ENCODE peak calls at places on chromosomes 2 and 18, in five cellular contexts. One of them, this sample, is unnamed.

GRCh38 chr2:226115102-226115831 is 684.4 kb downstream of the IRS1 start:
- DNase-seq in left ventricle myocardium inferior: no peak
- DNase-seq in stomach: no peak
- DNase-seq in HFF-Myc: peak; percentile 79
- DNase-seq in lower lobe of right lung: no peak
- DNase-seq in this sample: peak; percentile 95

GRCh38 chr2:70985956-70986355 is 7.5 kb downstream of the ANKRD53 start:
- DNase-seq in left ventricle myocardium inferior: no peak
- DNase-seq in stomach: no peak
- DNase-seq in HFF-Myc: no peak
- DNase-seq in lower lobe of right lung: no peak
- DNase-seq in this sample: no peak

GRCh38 chr2:189535433-189535832 is 45.2 kb downstream of the SLC40A1 start:
- DNase-seq in left ventricle myocardium inferior: no peak
- DNase-seq in stomach: no peak
- DNase-seq in HFF-Myc: no peak
- DNase-seq in lower lobe of right lung: no peak
- DNase-seq in this sample: no peak

GRCh38 chr18:11159844-11160243 is 10.5 kb upstream of the PIEZO2 start:
- DNase-seq in left ventricle myocardium inferior: no peak
- DNase-seq in stomach: no peak
- DNase-seq in HFF-Myc: no peak
- DNase-seq in lower lobe of right lung: no peak
- DNase-seq in this sample: no peak

GRCh38 chr2:185187421-185187820 is 551.2 kb upstream of the FSIP2 start:
- DNase-seq in left ventricle myocardium inferior: no peak
- DNase-seq in stomach: no peak
- DNase-seq in HFF-Myc: no peak
- DNase-seq in lower lobe of right lung: no peak
- DNase-seq in this sample: no peak

GRCh38 chr2:67462741-67463496 is 65.8 kb downstream of the ETAA1 start:
- DNase-seq in left ventricle myocardium inferior: no peak
- DNase-seq in stomach: no peak
- DNase-seq in HFF-Myc: no peak
- DNase-seq in lower lobe of right lung: no peak
- DNase-seq in this sample: no peak

GRCh38 chr18:25805323-25805722 is 285.1 kb downstream of the SS18 start:
- DNase-seq in left ventricle myocardium inferior: no peak
- DNase-seq in stomach: no peak
- DNase-seq in HFF-Myc: peak; percentile 90
- DNase-seq in lower lobe of right lung: no peak
- DNase-seq in this sample: peak; percentile 83

GRCh38 chr2:174336403-174337336 is 1.9 kb downstream of the SP9 start:
- DNase-seq in left ventricle myocardium inferior: no peak
- DNase-seq in stomach: no peak
- DNase-seq in HFF-Myc: no peak
- DNase-seq in lower lobe of right lung: peak; percentile 56
- DNase-seq in this sample: no peak

GRCh38 chr18:12420831-12421421 is 13.2 kb downstream of the PRELID3A start:
- DNase-seq in left ventricle myocardium inferior: no peak
- DNase-seq in stomach: no peak
- DNase-seq in HFF-Myc: no peak
- DNase-seq in lower lobe of right lung: no peak
- DNase-seq in this sample: no peak

GRCh38 chr18:46755315-46756171 is 1.3 kb downstream of the ST8SIA5 start:
- DNase-seq in left ventricle myocardium inferior: no peak
- DNase-seq in stomach: no peak
- DNase-seq in HFF-Myc: no peak
- DNase-seq in lower lobe of right lung: no peak
- DNase-seq in this sample: no peak

GRCh38 chr18:46337206-46337710 is 233.1 kb downstream of the HAUS1 start:
- DNase-seq in left ventricle myocardium inferior: no peak
- DNase-seq in stomach: no peak
- DNase-seq in HFF-Myc: no peak
- DNase-seq in lower lobe of right lung: no peak
- DNase-seq in this sample: no peak

GRCh38 chr18:53698907-53699306 is 525.6 kb downstream of the MBD2 start:
- DNase-seq in left ventricle myocardium inferior: no peak
- DNase-seq in stomach: peak; percentile 52
- DNase-seq in HFF-Myc: no peak
- DNase-seq in lower lobe of right lung: peak; percentile 44
- DNase-seq in this sample: peak; percentile 5

GRCh38 chr18:32271649-32272324 is 81.9 kb downstream of the MEP1B start:
- DNase-seq in left ventricle myocardium inferior: no peak
- DNase-seq in stomach: no peak
- DNase-seq in HFF-Myc: peak; percentile 6
- DNase-seq in lower lobe of right lung: no peak
- DNase-seq in this sample: peak; percentile 3

GRCh38 chr2:174247474-174248186 is 702 bp downstream of the OLA1 start:
- DNase-seq in left ventricle myocardium inferior: no peak
- DNase-seq in stomach: peak; percentile 45
- DNase-seq in HFF-Myc: peak; percentile 7
- DNase-seq in lower lobe of right lung: no peak
- DNase-seq in this sample: no peak

GRCh38 chr18:40789286-40789685 is 1165.7 kb upstream of the PIK3C3 start:
- DNase-seq in left ventricle myocardium inferior: no peak
- DNase-seq in stomach: no peak
- DNase-seq in HFF-Myc: no peak
- DNase-seq in lower lobe of right lung: no peak
- DNase-seq in this sample: no peak

GRCh38 chr2:1973636-1974035 is 229.3 kb upstream of the PXDN start:
- DNase-seq in left ventricle myocardium inferior: no peak
- DNase-seq in stomach: no peak
- DNase-seq in HFF-Myc: no peak
- DNase-seq in lower lobe of right lung: no peak
- DNase-seq in this sample: no peak

GRCh38 chr2:149329470-149330126 is 789 bp upstream of the LYPD6 start:
- DNase-seq in left ventricle myocardium inferior: peak; percentile 22
- DNase-seq in stomach: peak; percentile 53
- DNase-seq in HFF-Myc: peak; percentile 31
- DNase-seq in lower lobe of right lung: peak; percentile 54
- DNase-seq in this sample: no peak

GRCh38 chr2:232957607-232958211 is 55.3 kb downstream of the NGEF start:
- DNase-seq in left ventricle myocardium inferior: no peak
- DNase-seq in stomach: no peak
- DNase-seq in HFF-Myc: no peak
- DNase-seq in lower lobe of right lung: no peak
- DNase-seq in this sample: no peak

GRCh38 chr2:73984922-73985317 is 210 bp downstream of the TET3 start:
- DNase-seq in left ventricle myocardium inferior: peak; percentile 58
- DNase-seq in stomach: peak; percentile 61
- DNase-seq in HFF-Myc: no peak
- DNase-seq in lower lobe of right lung: peak; percentile 74
- DNase-seq in this sample: no peak

GRCh38 chr2:33535409-33535808 is 59.0 kb downstream of the RASGRP3 start:
- DNase-seq in left ventricle myocardium inferior: peak; percentile 58
- DNase-seq in stomach: no peak
- DNase-seq in HFF-Myc: no peak
- DNase-seq in lower lobe of right lung: no peak
- DNase-seq in this sample: no peak

GRCh38 chr2:121888189-121888557 is 132.7 kb downstream of the TSN start:
- DNase-seq in left ventricle myocardium inferior: no peak
- DNase-seq in stomach: no peak
- DNase-seq in HFF-Myc: no peak
- DNase-seq in lower lobe of right lung: no peak
- DNase-seq in this sample: no peak

GRCh38 chr2:205650450-205650849 is 31.9 kb upstream of the NRP2 start:
- DNase-seq in left ventricle myocardium inferior: no peak
- DNase-seq in stomach: no peak
- DNase-seq in HFF-Myc: peak; percentile 79
- DNase-seq in lower lobe of right lung: no peak
- DNase-seq in this sample: no peak

GRCh38 chr18:30970201-30970816 is 72.2 kb downstream of the DSC3 start:
- DNase-seq in left ventricle myocardium inferior: no peak
- DNase-seq in stomach: no peak
- DNase-seq in HFF-Myc: peak; percentile 1
- DNase-seq in lower lobe of right lung: no peak
- DNase-seq in this sample: no peak

GRCh38 chr2:207073791-207074678 is 91.7 kb downstream of the KLF7 start:
- DNase-seq in left ventricle myocardium inferior: no peak
- DNase-seq in stomach: no peak
- DNase-seq in HFF-Myc: no peak
- DNase-seq in lower lobe of right lung: no peak
- DNase-seq in this sample: no peak

GRCh38 chr18:59379772-59380530 is 20.9 kb upstream of the LMAN1 start:
- DNase-seq in left ventricle myocardium inferior: no peak
- DNase-seq in stomach: no peak
- DNase-seq in HFF-Myc: no peak
- DNase-seq in lower lobe of right lung: no peak
- DNase-seq in this sample: no peak

DNA sequence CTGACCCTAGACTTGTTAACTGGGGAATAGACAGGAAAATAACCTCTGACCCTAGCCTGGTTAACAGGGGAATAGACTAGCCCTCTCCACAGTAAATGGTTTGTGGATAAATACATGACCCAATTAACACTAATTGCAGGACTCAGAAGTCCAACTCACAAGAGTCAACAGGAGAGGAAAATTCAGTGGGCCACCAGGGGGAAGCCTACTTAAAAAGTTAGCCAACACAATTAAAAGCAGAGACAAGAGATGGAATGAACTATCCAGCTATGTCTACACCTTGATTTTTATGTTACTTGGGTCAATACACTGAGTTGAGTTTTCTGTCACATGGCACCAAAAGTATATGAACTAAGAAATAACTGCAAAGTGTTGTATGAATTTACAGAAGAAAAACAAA is 158.8 kb upstream of the SLC39A10 start:
- DNase-seq in left ventricle myocardium inferior: no peak
- DNase-seq in stomach: peak; percentile 65
- DNase-seq in HFF-Myc: no peak
- DNase-seq in lower lobe of right lung: no peak
- DNase-seq in this sample: no peak
- TF ChIP-seq CTCF in left ventricle myocardium inferior: peak; percentile 47
- TF ChIP-seq CTCF in stomach: peak; percentile 26
- TF ChIP-seq CTCF in HFF-Myc: peak; percentile 27
- TF ChIP-seq CTCF in lower lobe of right lung: peak; percentile 60
- TF ChIP-seq CTCF in this sample: no peak

GRCh38 chr2:183068561-183068960 is 10.0 kb upstream of the DUSP19 start:
- DNase-seq in left ventricle myocardium inferior: no peak
- DNase-seq in stomach: no peak
- DNase-seq in HFF-Myc: no peak
- DNase-seq in lower lobe of right lung: no peak
- DNase-seq in this sample: no peak

GRCh38 chr2:183072177-183072576 is 6.4 kb upstream of the DUSP19 start:
- DNase-seq in left ventricle myocardium inferior: no peak
- DNase-seq in stomach: no peak
- DNase-seq in HFF-Myc: no peak
- DNase-seq in lower lobe of right lung: no peak
- DNase-seq in this sample: no peak

GRCh38 chr2:183069174-183069573 is 9.4 kb upstream of the DUSP19 start:
- DNase-seq in left ventricle myocardium inferior: no peak
- DNase-seq in stomach: no peak
- DNase-seq in HFF-Myc: no peak
- DNase-seq in lower lobe of right lung: no peak
- DNase-seq in this sample: no peak

DNA sequence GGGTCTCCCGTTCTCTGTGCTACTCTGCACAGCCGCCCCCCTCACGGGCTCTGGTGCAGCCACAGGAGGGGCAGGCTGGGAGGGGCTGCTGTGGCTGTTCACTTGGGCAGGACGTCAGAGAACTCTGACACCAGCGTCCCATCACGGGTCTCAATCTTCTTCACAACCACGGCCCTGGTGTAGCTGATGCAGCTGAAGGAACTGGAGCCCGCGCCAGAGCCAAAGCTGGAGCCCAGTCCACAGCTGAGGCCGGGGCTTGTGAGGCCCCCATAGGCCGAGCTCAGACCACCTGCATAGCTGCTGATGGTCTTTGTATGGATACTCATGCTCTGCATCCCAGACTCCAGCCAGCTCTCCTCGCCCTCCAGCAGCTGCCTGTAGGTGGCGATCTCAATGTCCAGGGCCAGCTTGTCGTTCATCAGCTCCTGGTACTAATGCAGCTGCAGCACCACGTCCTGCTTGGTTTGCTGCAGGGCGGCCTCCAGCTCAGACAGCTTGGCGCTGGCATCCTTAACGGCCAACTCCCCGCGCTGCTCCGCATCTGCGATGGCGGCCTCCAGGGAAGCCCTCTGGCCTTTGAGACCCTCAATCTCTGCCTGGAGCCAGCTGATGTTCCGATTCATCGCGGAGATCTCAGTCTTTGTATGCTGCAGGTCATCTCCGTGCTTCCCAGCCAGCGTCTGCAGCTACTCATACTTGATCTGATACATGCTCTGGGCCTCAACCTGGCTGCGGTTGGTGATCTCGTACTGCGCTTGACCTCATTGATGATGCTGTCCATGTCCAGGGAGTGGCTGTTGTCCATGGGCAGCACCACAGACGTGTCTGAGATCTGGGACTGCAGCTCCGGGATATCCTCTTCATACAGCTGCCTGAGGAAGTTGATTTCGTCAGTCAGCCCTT is 7.4 kb upstream of the DUSP19 start:
- DNase-seq in left ventricle myocardium inferior: peak; percentile 35
- DNase-seq in stomach: peak; percentile 57
- DNase-seq in HFF-Myc: no peak
- DNase-seq in lower lobe of right lung: peak; percentile 56
- DNase-seq in this sample: no peak
- TF ChIP-seq CTCF in left ventricle myocardium inferior: peak; percentile 69
- TF ChIP-seq CTCF in stomach: peak; percentile 16
- TF ChIP-seq CTCF in HFF-Myc: peak; percentile 60
- TF ChIP-seq CTCF in lower lobe of right lung: peak; percentile 61
- TF ChIP-seq CTCF in this sample: peak; percentile 72

GRCh38 chr2:96241227-96241626 is 24.6 kb downstream of the TMEM127 start:
- DNase-seq in left ventricle myocardium inferior: no peak
- DNase-seq in stomach: no peak
- DNase-seq in HFF-Myc: no peak
- DNase-seq in lower lobe of right lung: no peak
- DNase-seq in this sample: no peak
- TF ChIP-seq CTCF in left ventricle myocardium inferior: no peak
- TF ChIP-seq CTCF in stomach: no peak
- TF ChIP-seq CTCF in HFF-Myc: no peak
- TF ChIP-seq CTCF in lower lobe of right lung: no peak
- TF ChIP-seq CTCF in this sample: no peak

DNA sequence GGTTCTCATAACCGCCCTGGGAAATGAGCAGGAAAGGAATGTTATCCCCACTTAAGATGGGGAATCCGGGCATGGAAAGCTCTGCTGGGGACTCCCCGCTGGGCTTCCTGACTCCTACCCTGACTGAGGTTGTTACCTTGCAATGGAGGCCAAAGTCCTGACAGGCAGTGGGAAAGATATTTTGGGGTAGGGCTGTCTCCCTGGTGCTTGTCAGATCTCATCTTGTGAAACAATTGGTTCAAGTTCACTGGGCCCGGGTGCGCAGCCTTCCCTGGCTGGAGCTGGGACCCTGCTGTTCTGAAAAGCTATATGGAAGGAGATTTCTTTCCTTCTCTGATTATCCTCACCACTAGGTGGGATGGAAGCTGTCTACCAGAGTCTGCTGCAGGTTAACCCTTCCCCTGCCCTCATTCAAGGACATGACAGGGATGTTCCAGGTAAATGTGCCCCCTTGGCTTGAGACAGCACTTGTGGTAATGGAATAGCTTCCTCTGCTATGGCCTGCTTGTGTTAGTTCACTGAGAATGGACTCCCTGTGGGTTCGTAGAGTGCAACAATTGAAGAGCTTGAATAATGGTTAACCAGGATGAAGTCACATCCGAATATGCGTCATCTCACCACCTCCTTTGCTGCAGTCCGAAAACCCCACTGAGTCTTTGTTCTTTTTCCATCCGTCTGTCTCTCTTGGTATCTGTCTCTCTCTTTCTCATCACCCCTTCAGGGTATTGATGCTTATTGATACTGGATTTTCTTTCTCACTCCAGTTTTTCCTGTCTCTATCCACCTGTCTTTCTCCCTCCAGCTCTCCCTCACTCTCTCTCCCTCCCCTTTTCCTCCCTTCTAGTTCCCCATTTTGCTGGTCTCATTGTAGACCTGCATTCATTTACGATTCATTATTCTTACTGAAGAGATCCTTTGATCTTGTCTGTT is 67.8 kb upstream of the EPAS1 start:
- DNase-seq in left ventricle myocardium inferior: no peak
- DNase-seq in stomach: no peak
- DNase-seq in HFF-Myc: no peak
- DNase-seq in lower lobe of right lung: no peak
- DNase-seq in this sample: no peak
- TF ChIP-seq CTCF in left ventricle myocardium inferior: no peak
- TF ChIP-seq CTCF in stomach: no peak
- TF ChIP-seq CTCF in HFF-Myc: no peak
- TF ChIP-seq CTCF in lower lobe of right lung: no peak
- TF ChIP-seq CTCF in this sample: no peak

This sample was measured in AG04449.